ENCODE peak calls at places on chromosomes 12 and 14, in five cellular contexts. One of them, this sample, is unnamed.

GRCh38 chr12:54126696-54127537 is 61.9 kb downstream of the SMUG1 start:
- DNase-seq in transverse colon: peak
- DNase-seq in HCT116: no peak
- DNase-seq in stomach: peak
- DNase-seq in SK-N-SH: peak
- DNase-seq in this sample: no peak

GRCh38 chr12:59431266-59431665 is 164.6 kb upstream of the SLC16A7 start:
- DNase-seq in transverse colon: no peak
- DNase-seq in HCT116: no peak
- DNase-seq in stomach: no peak
- DNase-seq in SK-N-SH: no peak
- DNase-seq in this sample: no peak

GRCh38 chr14:24921903-24922302 is 128.0 kb downstream of the STXBP6 start:
- DNase-seq in transverse colon: no peak
- DNase-seq in HCT116: no peak
- DNase-seq in stomach: no peak
- DNase-seq in SK-N-SH: no peak
- DNase-seq in this sample: no peak

GRCh38 chr14:61420326-61420725 is 98.9 kb downstream of the PRKCH start:
- DNase-seq in transverse colon: no peak
- DNase-seq in HCT116: peak
- DNase-seq in stomach: no peak
- DNase-seq in SK-N-SH: no peak
- DNase-seq in this sample: no peak

GRCh38 chr12:4438834-4439596 is 6.6 kb downstream of the FGF6 start:
- DNase-seq in transverse colon: no peak
- DNase-seq in HCT116: no peak
- DNase-seq in stomach: no peak
- DNase-seq in SK-N-SH: no peak
- DNase-seq in this sample: no peak

GRCh38 chr14:91927216-91927615 is 20.3 kb downstream of the FBLN5 start:
- DNase-seq in transverse colon: no peak
- DNase-seq in HCT116: no peak
- DNase-seq in stomach: no peak
- DNase-seq in SK-N-SH: no peak
- DNase-seq in this sample: no peak

GRCh38 chr14:60777856-60778578 is 43.5 kb downstream of the MNAT1 start:
- DNase-seq in transverse colon: no peak
- DNase-seq in HCT116: no peak
- DNase-seq in stomach: no peak
- DNase-seq in SK-N-SH: no peak
- DNase-seq in this sample: no peak

GRCh38 chr14:104822821-104823615 is 22.1 kb downstream of the ZBTB42 start:
- DNase-seq in transverse colon: no peak
- DNase-seq in HCT116: no peak
- DNase-seq in stomach: peak
- DNase-seq in SK-N-SH: no peak
- DNase-seq in this sample: no peak

GRCh38 chr12:75489613-75490210 is 9.2 kb downstream of the GLIPR1 start:
- DNase-seq in transverse colon: no peak
- DNase-seq in HCT116: peak
- DNase-seq in stomach: no peak
- DNase-seq in SK-N-SH: no peak
- DNase-seq in this sample: no peak

GRCh38 chr12:45612044-45612794 is 117.3 kb upstream of the ARID2 start:
- DNase-seq in transverse colon: no peak
- DNase-seq in HCT116: no peak
- DNase-seq in stomach: no peak
- DNase-seq in SK-N-SH: no peak
- DNase-seq in this sample: no peak

GRCh38 chr12:98671459-98671858 is 26.4 kb downstream of the APAF1 start:
- DNase-seq in transverse colon: no peak
- DNase-seq in HCT116: no peak
- DNase-seq in stomach: no peak
- DNase-seq in SK-N-SH: no peak
- DNase-seq in this sample: no peak

GRCh38 chr12:91858186-91858585 is 287.5 kb downstream of the BTG1 start:
- DNase-seq in transverse colon: no peak
- DNase-seq in HCT116: no peak
- DNase-seq in stomach: no peak
- DNase-seq in SK-N-SH: no peak
- DNase-seq in this sample: no peak

GRCh38 chr14:30907659-30908057 is 33.3 kb downstream of the COCH start:
- DNase-seq in transverse colon: no peak
- DNase-seq in HCT116: no peak
- DNase-seq in stomach: no peak
- DNase-seq in SK-N-SH: no peak
- DNase-seq in this sample: no peak

GRCh38 chr14:21840765-21841164 is 167.1 kb upstream of the OR4E1 start:
- DNase-seq in transverse colon: no peak
- DNase-seq in HCT116: peak
- DNase-seq in stomach: no peak
- DNase-seq in SK-N-SH: no peak
- DNase-seq in this sample: no peak

GRCh38 chr12:23209793-23210192 is 584.8 kb downstream of the ETNK1 start:
- DNase-seq in transverse colon: no peak
- DNase-seq in HCT116: no peak
- DNase-seq in stomach: no peak
- DNase-seq in SK-N-SH: no peak
- DNase-seq in this sample: no peak

GRCh38 chr12:113432976-113433375 is 10.8 kb downstream of the SDSL start:
- DNase-seq in transverse colon: no peak
- DNase-seq in HCT116: no peak
- DNase-seq in stomach: no peak
- DNase-seq in SK-N-SH: no peak
- DNase-seq in this sample: no peak

GRCh38 chr14:20662968-20663731 is 21.2 kb upstream of the RNASE4 start:
- DNase-seq in transverse colon: peak
- DNase-seq in HCT116: peak
- DNase-seq in stomach: peak
- DNase-seq in SK-N-SH: no peak
- DNase-seq in this sample: no peak

GRCh38 chr12:64173456-64173855 is 48.6 kb downstream of the KICS2 start:
- DNase-seq in transverse colon: no peak
- DNase-seq in HCT116: no peak
- DNase-seq in stomach: no peak
- DNase-seq in SK-N-SH: no peak
- DNase-seq in this sample: no peak

GRCh38 chr12:47870175-47870781 is 34.5 kb downstream of the VDR start:
- DNase-seq in transverse colon: peak
- DNase-seq in HCT116: no peak
- DNase-seq in stomach: peak
- DNase-seq in SK-N-SH: peak
- DNase-seq in this sample: no peak

GRCh38 chr14:74142523-74142922 is 57.8 kb downstream of the LIN52 start:
- DNase-seq in transverse colon: no peak
- DNase-seq in HCT116: no peak
- DNase-seq in stomach: no peak
- DNase-seq in SK-N-SH: no peak
- DNase-seq in this sample: no peak

GRCh38 chr14:62234849-62235248 is 472.6 kb downstream of the SNAPC1 start:
- DNase-seq in transverse colon: no peak
- DNase-seq in HCT116: no peak
- DNase-seq in stomach: no peak
- DNase-seq in SK-N-SH: no peak
- DNase-seq in this sample: no peak

GRCh38 chr12:82510386-82510785 is 152.1 kb downstream of the METTL25 start:
- DNase-seq in transverse colon: no peak
- DNase-seq in HCT116: no peak
- DNase-seq in stomach: no peak
- DNase-seq in SK-N-SH: no peak
- DNase-seq in this sample: no peak

GRCh38 chr14:34024768-34025144 is 73.9 kb upstream of the EGLN3 start:
- DNase-seq in transverse colon: no peak
- DNase-seq in HCT116: no peak
- DNase-seq in stomach: no peak
- DNase-seq in SK-N-SH: no peak
- DNase-seq in this sample: no peak

GRCh38 chr12:30485230-30485890 is 210.3 kb downstream of the IPO8 start:
- DNase-seq in transverse colon: no peak
- DNase-seq in HCT116: no peak
- DNase-seq in stomach: no peak
- DNase-seq in SK-N-SH: no peak
- DNase-seq in this sample: no peak

GRCh38 chr12:110775997-110776396 is 33.3 kb upstream of the PPP1CC start:
- DNase-seq in transverse colon: no peak
- DNase-seq in HCT116: no peak
- DNase-seq in stomach: no peak
- DNase-seq in SK-N-SH: no peak
- DNase-seq in this sample: no peak

GRCh38 chr14:87615822-87616679 is 376.9 kb downstream of the GALC start:
- DNase-seq in transverse colon: peak
- DNase-seq in HCT116: peak
- DNase-seq in stomach: peak
- DNase-seq in SK-N-SH: peak
- DNase-seq in this sample: no peak

GRCh38 chr12:124718458-124718857 is 145.2 kb downstream of the SCARB1 start:
- DNase-seq in transverse colon: no peak
- DNase-seq in HCT116: no peak
- DNase-seq in stomach: no peak
- DNase-seq in SK-N-SH: no peak
- DNase-seq in this sample: no peak
- H3K27ac ChIP-seq in transverse colon: no peak
- H3K27ac ChIP-seq in HCT116: no peak
- H3K27ac ChIP-seq in stomach: no peak
- H3K27ac ChIP-seq in SK-N-SH: no peak
- H3K27ac ChIP-seq in this sample: no peak

GRCh38 chr14:39432619-39433451 is 602 bp upstream of the FBXO33 start:
- DNase-seq in transverse colon: peak
- DNase-seq in HCT116: peak
- DNase-seq in stomach: peak
- DNase-seq in SK-N-SH: peak
- DNase-seq in this sample: no peak
- TF ChIP-seq CTCF in transverse colon: peak
- TF ChIP-seq CTCF in HCT116: no peak
- TF ChIP-seq CTCF in stomach: no peak
- TF ChIP-seq CTCF in SK-N-SH: peak
- TF ChIP-seq CTCF in this sample: no peak

DNA sequence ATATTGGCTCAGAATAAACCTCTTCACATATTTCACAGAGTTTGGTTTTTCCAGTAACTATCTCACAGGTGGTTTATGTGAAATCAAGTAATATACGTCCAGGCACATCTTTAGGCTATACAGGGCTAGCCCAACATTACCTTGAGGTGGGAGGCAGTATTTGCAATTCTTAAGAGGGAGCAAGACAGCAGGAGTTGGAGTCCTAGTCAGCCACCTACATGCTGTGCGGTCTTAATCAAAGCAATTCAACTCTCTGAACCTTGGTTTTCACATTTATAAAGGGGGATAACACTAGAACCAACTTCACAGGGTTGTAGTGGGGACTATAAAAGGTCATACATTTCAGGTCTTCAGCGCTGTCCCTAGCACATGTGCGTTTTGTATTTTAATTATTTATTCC is 73.5 kb upstream of the FICD start:
- DNase-seq in transverse colon: no peak
- DNase-seq in HCT116: no peak
- DNase-seq in stomach: no peak
- DNase-seq in SK-N-SH: no peak
- DNase-seq in this sample: no peak
- TF ChIP-seq POLR2AphosphoS5 in transverse colon: no peak
- TF ChIP-seq POLR2AphosphoS5 in HCT116: no peak
- TF ChIP-seq POLR2AphosphoS5 in stomach: no peak
- TF ChIP-seq POLR2AphosphoS5 in SK-N-SH: no peak
- TF ChIP-seq POLR2AphosphoS5 in this sample: no peak

GRCh38 chr14:51185180-51185579 is 54.9 kb upstream of the TMX1 start:
- DNase-seq in transverse colon: no peak
- DNase-seq in HCT116: no peak
- DNase-seq in stomach: no peak
- DNase-seq in SK-N-SH: no peak
- DNase-seq in this sample: no peak

GRCh38 chr14:51189600-51190376 is 50.3 kb upstream of the TMX1 start:
- DNase-seq in transverse colon: no peak
- DNase-seq in HCT116: no peak
- DNase-seq in stomach: no peak
- DNase-seq in SK-N-SH: no peak
- DNase-seq in this sample: no peak

GRCh38 chr14:51185754-51186153 is 54.3 kb upstream of the TMX1 start:
- DNase-seq in transverse colon: no peak
- DNase-seq in HCT116: no peak
- DNase-seq in stomach: no peak
- DNase-seq in SK-N-SH: no peak
- DNase-seq in this sample: no peak

GRCh38 chr14:51188566-51189185 is 51.4 kb upstream of the TMX1 start:
- DNase-seq in transverse colon: no peak
- DNase-seq in HCT116: no peak
- DNase-seq in stomach: no peak
- DNase-seq in SK-N-SH: no peak
- DNase-seq in this sample: no peak
- H3K27ac ChIP-seq in transverse colon: no peak
- H3K27ac ChIP-seq in HCT116: no peak
- H3K27ac ChIP-seq in stomach: no peak
- H3K27ac ChIP-seq in SK-N-SH: peak
- H3K27ac ChIP-seq in this sample: no peak

GRCh38 chr14:76985540-76986260 is 42.8 kb downstream of the IRF2BPL start:
- DNase-seq in transverse colon: no peak
- DNase-seq in HCT116: no peak
- DNase-seq in stomach: no peak
- DNase-seq in SK-N-SH: no peak
- DNase-seq in this sample: no peak
- TF ChIP-seq CTCF in transverse colon: no peak
- TF ChIP-seq CTCF in HCT116: no peak
- TF ChIP-seq CTCF in stomach: no peak
- TF ChIP-seq CTCF in SK-N-SH: no peak
- TF ChIP-seq CTCF in this sample: no peak

GRCh38 chr12:103948746-103949406 is 16.8 kb upstream of the TDG start:
- DNase-seq in transverse colon: no peak
- DNase-seq in HCT116: no peak
- DNase-seq in stomach: no peak
- DNase-seq in SK-N-SH: no peak
- DNase-seq in this sample: no peak
- TF ChIP-seq POLR2AphosphoS5 in transverse colon: no peak
- TF ChIP-seq POLR2AphosphoS5 in HCT116: peak
- TF ChIP-seq POLR2AphosphoS5 in stomach: no peak
- TF ChIP-seq POLR2AphosphoS5 in SK-N-SH: no peak
- TF ChIP-seq POLR2AphosphoS5 in this sample: no peak

This sample was measured in vagina.